ENCODE peak calls at places on chromosome 18, in five cellular contexts. F is breast epithelium, T is HuH-7.5, A is fibroblast of lung, D is NB4. L is an unnamed sample.

GRCh38 chr18:77517901-77518300 is 268.3 kb downstream of the GALR1 start:
- DNase-seq in F (no peak), T (no peak), D (no peak), A (no peak), L (peak; percentile 74)

GRCh38 chr18:13547347-13547746 is 179.0 kb downstream of the FAM210A start:
- DNase-seq in A (no peak), T (no peak), F (no peak), D (no peak), L (no peak)

GRCh38 chr18:8785855-8786765 is 80.8 kb downstream of the MTCL1 start:
- DNase-seq in T (no peak), D (peak; percentile 8), A (no peak), F (no peak), L (no peak)

GRCh38 chr18:9613550-9614400 is 584 bp downstream of the PPP4R1 start:
- DNase-seq in D (peak; percentile 83), F (peak; percentile 55), T (peak; percentile 56), A (peak; percentile 41), L (peak; percentile 57)

GRCh38 chr18:59705145-59705544 is 7.9 kb upstream of the CCBE1 start:
- DNase-seq in D (no peak), T (no peak), A (peak; percentile 58), F (no peak), L (no peak)

GRCh38 chr18:40313030-40313642 is 1641.9 kb upstream of the PIK3C3 start:
- DNase-seq in D (no peak), A (peak; percentile 17), F (no peak), T (no peak), L (no peak)

GRCh38 chr18:41873730-41874129 is 81.3 kb upstream of the PIK3C3 start:
- DNase-seq in A (no peak), D (no peak), F (no peak), T (no peak), L (no peak)

GRCh38 chr18:58135806-58136331 is 91.8 kb downstream of the NEDD4L start:
- DNase-seq in D (peak; percentile 71), T (peak; percentile 34), A (peak; percentile 86), F (no peak), L (no peak)

GRCh38 chr18:54155412-54155811 is 69.1 kb downstream of the MBD2 start:
- DNase-seq in A (no peak), F (no peak), T (no peak), D (no peak), L (no peak)

GRCh38 chr18:46461993-46462392 is 195.0 kb downstream of the LOXHD1 start:
- DNase-seq in D (no peak), F (no peak), A (no peak), T (no peak), L (no peak)